ENCODE peak calls at places on chromosome 5, in ten cellular contexts. U is lung; D is fibroblast of lung; K is HCT116; E is thoracic aorta; C is PC-9; G is ovary; X is CD8-positive, alpha-beta T cell; P is heart left ventricle; A is A549. M is an unnamed sample.

GRCh38 chr5:111627862-111628261 is 115.5 kb upstream of the STARD4 start:
- DNase-seq in U (no peak), D (no peak), K (no peak), E (no peak), C (no peak), G (no peak), X (no peak), P (no peak), A (no peak), M (no peak)

GRCh38 chr5:132371603-132371994 is 2.1 kb downstream of the SLC22A5 start:
- DNase-seq in U (no peak), D (no peak), K (no peak), E (no peak), C (no peak), G (no peak), X (no peak), P (no peak), A (no peak), M (no peak)

GRCh38 chr5:172162348-172162747 is 25.7 kb downstream of the STK10 start:
- DNase-seq in U (no peak), D (peak; percentile 28), K (no peak), E (no peak), C (no peak), G (no peak), X (no peak), P (no peak), A (no peak), M (no peak)

GRCh38 chr5:167908596-167908995 is 382.8 kb upstream of the WWC1 start:
- DNase-seq in U (no peak), D (no peak), K (no peak), E (no peak), C (no peak), G (no peak), X (no peak), P (no peak), A (no peak), M (no peak)

GRCh38 chr5:139446956-139447779 is 7.8 kb upstream of the DNAJC18 start:
- DNase-seq in U (no peak), D (no peak), K (no peak), E (no peak), C (no peak), G (no peak), X (no peak), P (no peak), A (no peak), M (no peak)

GRCh38 chr5:4453650-4454049 is 686.5 kb upstream of the ADAMTS16 start:
- DNase-seq in U (no peak), D (no peak), K (no peak), E (no peak), C (no peak), G (no peak), X (no peak), P (no peak), A (no peak), M (no peak)

GRCh38 chr5:164934561-164934960 is 1429.1 kb downstream of the MAT2B start:
- DNase-seq in U (no peak), D (no peak), K (no peak), E (no peak), C (no peak), G (no peak), X (no peak), P (no peak), A (no peak), M (no peak)

GRCh38 chr5:75337366-75338021 is 474 bp downstream of the HMGCR start:
- DNase-seq in U (peak; percentile 34), D (peak; percentile 11), K (no peak), E (no peak), C (peak; percentile 18), G (peak; percentile 63), X (peak; percentile 20), P (peak; percentile 53), A (no peak), M (no peak)

GRCh38 chr5:180988592-180988991 is at the start of gene BTNL3:
- DNase-seq in U (no peak), D (no peak), K (no peak), E (no peak), C (no peak), G (no peak), X (no peak), P (no peak), A (no peak), M (no peak)

GRCh38 chr5:135660826-135661555 is 82.2 kb upstream of the CXCL14 start:
- DNase-seq in U (peak; percentile 10), D (no peak), K (no peak), E (no peak), C (no peak), G (no peak), X (no peak), P (no peak), A (no peak), M (no peak)

DNA sequence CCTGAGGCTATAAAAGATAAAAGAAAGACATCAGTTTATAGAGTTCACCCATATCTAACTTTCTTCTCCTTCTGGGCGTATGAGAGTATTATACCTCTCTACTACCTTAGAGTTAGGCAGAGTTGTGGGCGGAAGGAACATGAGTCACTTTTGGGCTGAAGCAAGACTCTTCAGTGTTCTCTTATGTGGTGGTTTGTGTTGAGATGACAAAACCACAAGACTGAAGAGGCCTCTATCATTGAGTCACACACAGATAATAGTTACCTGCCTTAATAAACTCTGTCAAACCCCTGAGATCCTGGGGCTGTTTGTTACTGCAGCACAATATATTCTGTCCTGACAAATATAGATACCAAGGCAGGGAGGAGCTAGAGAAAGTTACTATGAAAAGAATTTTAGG is 184.2 kb downstream of the EFNA5 start:
- DNase-seq in U (no peak), D (no peak), K (peak; percentile 36), E (no peak), C (no peak), G (no peak), X (peak; percentile 53), P (no peak), A (no peak), M (no peak)
- H3K27ac ChIP-seq in U (no peak overlapping the region), D (no peak overlapping the region), K (no peak overlapping the region), E (no peak overlapping the region), C (peak overlapping the region; percentile 48), G (no peak overlapping the region), X (no peak overlapping the region), P (no peak overlapping the region), A (no peak overlapping the region), M (no peak overlapping the region)

DNA sequence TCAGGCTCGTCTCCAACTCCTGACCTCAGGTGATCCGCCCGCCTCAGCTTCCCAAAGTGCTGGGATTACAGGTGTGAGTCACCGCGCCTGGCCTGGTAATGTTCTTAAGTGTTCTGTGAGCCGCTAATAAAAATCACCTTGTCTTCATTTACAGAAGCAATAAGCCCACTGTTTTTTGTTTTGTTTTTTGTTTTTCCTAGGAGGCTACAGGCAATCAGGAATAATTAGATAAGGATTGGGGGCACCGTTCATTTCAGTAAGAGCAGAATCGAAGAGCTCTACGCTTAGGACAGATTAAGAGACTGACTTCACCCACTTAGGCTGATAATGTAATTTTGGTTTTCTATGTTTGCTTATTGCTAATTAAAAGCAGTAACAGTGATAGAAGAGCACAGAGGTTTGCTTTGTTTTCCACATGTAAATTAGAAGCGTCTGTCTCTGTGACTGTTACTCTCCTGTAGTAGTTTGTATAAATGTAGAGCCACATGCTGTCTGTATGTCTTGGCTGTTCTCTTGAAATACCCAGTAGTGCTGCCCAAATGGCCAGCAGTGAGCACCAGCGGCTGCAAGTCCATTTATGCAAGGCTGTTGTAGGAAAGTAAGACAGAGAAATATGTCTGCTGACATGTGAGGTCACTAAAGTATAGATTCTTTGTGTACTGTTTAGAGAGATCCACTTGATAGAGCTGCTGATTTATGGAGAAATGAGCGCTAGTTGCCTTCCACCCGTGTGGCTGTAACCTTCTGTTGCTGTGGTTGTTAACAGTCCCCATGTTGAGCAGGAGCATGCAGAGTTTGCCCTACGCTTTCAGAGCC is 30.5 kb downstream of the TRIO start:
- DNase-seq in U (no peak), D (peak; percentile 44), K (no peak), E (no peak), C (peak; percentile 78), G (no peak), X (no peak), P (no peak), A (no peak), M (no peak)
- H3K4me3 ChIP-seq in U (no peak overlapping the region), D (no peak overlapping the region), K (peak overlapping the region; percentile 30), E (peak overlapping the region; percentile 20), C (no peak overlapping the region), G (no peak overlapping the region), X (no peak overlapping the region), P (no peak overlapping the region), A (no peak overlapping the region), M (peak overlapping the region; percentile 10)

GRCh38 chr5:140696891-140697492 is 3.3 kb upstream of the ZMAT2 start:
- DNase-seq in U (no peak), D (no peak), K (no peak), E (no peak), C (no peak), G (no peak), X (no peak), P (no peak), A (no peak), M (no peak)

DNA sequence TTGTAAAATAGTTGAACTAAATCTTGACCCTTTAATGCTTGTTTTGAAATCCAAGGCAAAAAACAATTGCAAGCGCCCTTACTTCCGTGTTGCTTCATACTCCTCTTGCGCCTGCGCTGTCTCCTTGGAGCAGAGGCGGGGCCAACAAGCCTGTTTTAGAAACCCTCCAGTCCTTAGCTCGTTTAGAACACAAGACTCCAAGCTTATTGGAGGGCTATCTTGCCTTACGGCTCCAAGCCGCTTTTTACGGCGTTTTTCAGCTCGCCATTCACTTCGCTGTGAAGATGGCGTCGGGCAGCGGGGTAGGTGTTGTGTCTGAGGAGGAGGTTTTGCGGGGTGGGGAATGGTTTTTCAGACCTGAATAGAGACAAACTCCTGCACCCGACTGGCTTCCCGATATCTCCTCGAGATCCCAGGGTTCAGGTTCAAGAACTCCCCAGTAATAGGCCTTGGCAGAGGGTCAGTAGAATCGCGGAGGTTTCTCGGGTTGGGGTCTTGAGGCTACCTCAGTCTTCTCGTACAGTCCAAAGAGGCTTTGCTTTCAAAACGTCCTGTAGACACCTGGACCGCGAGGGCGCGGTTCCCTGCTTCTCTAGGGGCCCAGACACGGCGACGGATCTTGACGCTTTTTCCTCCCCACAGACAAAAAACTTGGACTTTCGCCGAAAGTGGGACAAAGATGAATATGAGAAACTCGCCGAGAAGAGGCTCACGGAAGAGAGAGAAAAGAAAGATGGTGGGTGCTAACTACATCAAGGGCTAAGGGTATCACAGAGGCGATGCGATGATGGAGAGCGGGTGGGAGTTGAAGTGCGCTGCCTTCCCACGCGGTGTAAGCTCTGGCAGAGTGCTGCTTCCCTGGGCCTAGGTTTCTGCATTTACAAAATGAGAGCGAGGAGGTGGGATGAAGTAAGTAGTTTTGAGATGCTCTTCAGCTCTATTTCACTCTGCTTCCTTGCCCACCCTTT is at the start of gene ZMAT2:
- DNase-seq in U (peak; percentile 95), D (peak; percentile 99), K (peak; percentile 98), E (peak; percentile 89), C (peak; percentile 90), G (peak; percentile 91), X (peak; percentile 97), P (peak; percentile 96), A (peak; percentile 96), M (peak; percentile 96)
- H3K27ac ChIP-seq in U (peak within 1 kb of the TSS; percentile 80), D (peak within 1 kb of the TSS; percentile 62), K (peak within 1 kb of the TSS; percentile 54), E (peak within 1 kb of the TSS; percentile 64), C (peak within 1 kb of the TSS; percentile 37), G (no peak within 1 kb of the TSS), X (peak within 1 kb of the TSS; percentile 66), P (peak within 1 kb of the TSS; percentile 63), A (peak within 1 kb of the TSS; percentile 82), M (peak within 1 kb of the TSS; percentile 39)

DNA sequence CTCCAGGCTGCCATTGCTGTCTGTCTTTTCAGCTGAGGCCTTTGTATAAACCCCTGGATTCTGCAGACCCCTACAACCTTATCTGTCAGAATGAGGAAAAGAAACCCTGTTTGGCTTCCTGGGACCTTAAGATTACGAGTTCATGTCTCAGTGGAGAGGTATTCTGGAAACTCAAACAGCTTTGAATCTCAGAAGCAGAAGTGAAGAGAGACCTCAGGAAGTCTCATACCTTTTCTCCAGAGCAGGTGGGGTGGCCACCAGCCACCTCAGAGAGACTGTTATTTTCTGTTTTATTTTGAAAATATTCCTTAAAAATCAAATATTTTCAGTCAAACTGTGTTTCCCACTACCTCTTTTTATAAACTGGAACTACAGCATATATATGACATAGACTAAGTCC is 457.5 kb downstream of the TMEM232 start:
- DNase-seq in U (no peak), D (no peak), K (no peak), E (no peak), C (no peak), G (no peak), X (no peak), P (no peak), A (no peak), M (no peak)
- H3K4me3 ChIP-seq in U (no peak overlapping the region), D (no peak overlapping the region), K (no peak overlapping the region), E (no peak overlapping the region), C (no peak overlapping the region), G (no peak overlapping the region), X (no peak overlapping the region), P (no peak overlapping the region), A (no peak overlapping the region), M (no peak overlapping the region)